ENCODE peak calls at places on chromosomes 6 and 20, in seven cellular contexts. L is EL; B is right lobe of liver; F is psoas muscle; T is NCI-H1930; R is activated T-helper 1 cell treated with anti-CD3 and anti-CD28 coated beads, Interleukin-2, amount 50 U/mL, for 16 hours; W is IMR-90. Q is an unnamed sample.
A peak's percentile ranks its signal among the peaks of the same experiment; 100 is the strongest.

GRCh38 chr6:169866668-169867521 is 115.5 kb downstream of the ERMARD start:
- DNase-seq in L (no peak), B (no peak), F (no peak), T (no peak), R (no peak), W (no peak), Q (no peak)

GRCh38 chr20:50344232-50345071 is 153.8 kb downstream of the CEBPB start:
- DNase-seq in L (no peak), B (no peak), F (no peak), T (no peak), R (no peak), W (no peak), Q (no peak)

GRCh38 chr6:107470364-107470763 is 11.0 kb upstream of the PDSS2 start:
- DNase-seq in L (no peak), B (no peak), F (no peak), T (no peak), R (no peak), W (no peak), Q (no peak)

GRCh38 chr6:100620085-100620484 is 155.4 kb upstream of the SIM1 start:
- DNase-seq in L (peak; percentile 89), B (no peak), F (no peak), T (no peak), R (no peak), W (peak; percentile 94), Q (no peak)

GRCh38 chr6:16136536-16137450 is 7.9 kb downstream of the MYLIP start:
- DNase-seq in L (peak; percentile 83), B (no peak), F (peak; percentile 66), T (no peak), R (peak; percentile 16), W (peak; percentile 92), Q (no peak)

GRCh38 chr6:147080215-147080614 is 124.0 kb upstream of the STXBP5 start:
- DNase-seq in L (no peak), B (no peak), F (no peak), T (no peak), R (no peak), W (no peak), Q (no peak)

GRCh38 chr6:30463651-30464618 is 25.4 kb upstream of the HLA-E start:
- DNase-seq in L (peak; percentile 61), B (peak; percentile 55), F (peak; percentile 62), T (peak; percentile 5), R (peak; percentile 56), W (peak; percentile 50), Q (no peak)

GRCh38 chr20:44448753-44449546 is 26.7 kb upstream of the TTPAL start:
- DNase-seq in L (peak; percentile 27), B (peak; percentile 51), F (no peak), T (peak; percentile 64), R (no peak), W (no peak), Q (no peak)

GRCh38 chr6:14665827-14666724 is 548.5 kb downstream of the CD83 start:
- DNase-seq in L (peak; percentile 99), B (peak; percentile 38), F (no peak), T (no peak), R (no peak), W (peak; percentile 100), Q (no peak)

GRCh38 chr20:23143098-23143497 is 57.0 kb upstream of the CD93 start:
- DNase-seq in L (peak; percentile 86), B (peak; percentile 40), F (peak; percentile 79), T (no peak), R (no peak), W (peak; percentile 85), Q (no peak)

GRCh38 chr6:45812937-45813336 is 202.7 kb downstream of the CLIC5 start:
- DNase-seq in L (no peak), B (no peak), F (no peak), T (no peak), R (no peak), W (peak; percentile 6), Q (no peak)

GRCh38 chr6:150392452-150393220 is 23.8 kb downstream of the IYD start:
- DNase-seq in L (no peak), B (no peak), F (no peak), T (no peak), R (no peak), W (no peak), Q (no peak)

GRCh38 chr6:79946242-79946641 is 1.1 kb downstream of the ELOVL4 start:
- DNase-seq in L (peak; percentile 31), B (no peak), F (no peak), T (no peak), R (no peak), W (peak; percentile 35), Q (no peak)

GRCh38 chr6:44452725-44453124 is 65.2 kb downstream of the CDC5L start:
- DNase-seq in L (peak; percentile 79), B (no peak), F (no peak), T (no peak), R (no peak), W (peak; percentile 87), Q (no peak)

GRCh38 chr20:1577906-1578305 is 20.4 kb upstream of the SIRPD start:
- DNase-seq in L (no peak), B (no peak), F (no peak), T (no peak), R (no peak), W (no peak), Q (no peak)

GRCh38 chr6:51213806-51214205 is 395.1 kb downstream of the TFAP2B start:
- DNase-seq in L (no peak), B (peak; percentile 15), F (no peak), T (no peak), R (no peak), W (no peak), Q (no peak)

GRCh38 chr6:52609968-52610367 is 33.1 kb upstream of the TRAM2 start:
- DNase-seq in L (no peak), B (no peak), F (no peak), T (no peak), R (no peak), W (no peak), Q (no peak)

GRCh38 chr6:134866563-134866962 is 83.3 kb downstream of the ALDH8A1 start:
- DNase-seq in L (no peak), B (no peak), F (no peak), T (no peak), R (no peak), W (no peak), Q (no peak)

GRCh38 chr6:108650781-108651180 is 90.1 kb downstream of the FOXO3 start:
- DNase-seq in L (peak; percentile 72), B (no peak), F (no peak), T (no peak), R (no peak), W (peak; percentile 62), Q (no peak)

GRCh38 chr6:84037425-84038089 is 4.0 kb downstream of the MRAP2 start:
- DNase-seq in L (no peak), B (no peak), F (no peak), T (no peak), R (no peak), W (no peak), Q (no peak)

GRCh38 chr20:46627251-46627650 is 24.0 kb downstream of the SLC13A3 start:
- DNase-seq in L (no peak), B (no peak), F (no peak), T (no peak), R (no peak), W (no peak), Q (no peak)

GRCh38 chr6:1618305-1619105 is 8.8 kb downstream of the FOXC1 start:
- DNase-seq in L (no peak), B (no peak), F (peak; percentile 23), T (no peak), R (no peak), W (no peak), Q (no peak)

GRCh38 chr20:43404880-43405279 is 52.8 kb upstream of the SRSF6 start:
- DNase-seq in L (peak; percentile 33), B (no peak), F (no peak), T (no peak), R (no peak), W (no peak), Q (no peak)

GRCh38 chr6:161076211-161076677 is 84.7 kb downstream of the MAP3K4 start:
- DNase-seq in L (no peak), B (no peak), F (no peak), T (no peak), R (no peak), W (no peak), Q (no peak)

GRCh38 chr20:45044084-45044573 is 56.8 kb downstream of the KCNS1 start:
- DNase-seq in L (peak; percentile 82), B (no peak), F (no peak), T (peak; percentile 28), R (no peak), W (peak; percentile 86), Q (no peak)

GRCh38 chr6:6725120-6725833 is 136.8 kb downstream of the LY86 start:
- DNase-seq in L (no peak), B (peak; percentile 33), F (no peak), T (no peak), R (no peak), W (no peak), Q (no peak)

GRCh38 chr6:35017461-35018183 is 123.5 kb downstream of the TCP11 start:
- DNase-seq in L (no peak), B (no peak), F (peak; percentile 72), T (no peak), R (no peak), W (no peak), Q (no peak)

GRCh38 chr6:119856136-119856535 is 506.6 kb upstream of the MAN1A1 start:
- DNase-seq in L (peak; percentile 4), B (no peak), F (no peak), T (no peak), R (no peak), W (no peak), Q (no peak)

GRCh38 chr6:2962636-2963035 is 8.7 kb downstream of the SERPINB6 start:
- DNase-seq in L (no peak), B (no peak), F (no peak), T (no peak), R (no peak), W (no peak), Q (no peak)

Q was measured in esophagus squamous epithelium.